ENCODE peak calls at places on chromosomes 6 and 20, in four cellular contexts. A is left ventricle myocardium inferior, P is glutamatergic neuron, V is K562. O is an unnamed sample.

GRCh38 chr6:160379464-160379863 is 31.3 kb downstream of the SLC22A3 start:
- DNase-seq in V (no peak), P (no peak), A (no peak), O (no peak)

GRCh38 chr20:39117486-39117885 is 155.3 kb downstream of the DHX35 start:
- DNase-seq in V (no peak), A (no peak), P (no peak), O (no peak)

GRCh38 chr6:142987490-142987889 is 42.5 kb upstream of the HIVEP2 start:
- DNase-seq in P (no peak), V (no peak), A (no peak), O (no peak)

GRCh38 chr20:32378461-32378860 is 20.3 kb downstream of the ASXL1 start:
- DNase-seq in A (no peak), V (no peak), P (no peak), O (no peak)

GRCh38 chr6:136483906-136484305 is 66.3 kb downstream of the MAP7 start:
- DNase-seq in V (no peak), P (no peak), A (no peak), O (no peak)

GRCh38 chr6:3612341-3613041 is 139.0 kb downstream of the PXDC1 start:
- DNase-seq in V (no peak), P (no peak), A (no peak), O (no peak)

GRCh38 chr6:87756858-87757257 is 54.8 kb upstream of the AKIRIN2 start:
- DNase-seq in A (no peak), V (peak), P (no peak), O (no peak)

GRCh38 chr6:167505782-167506181 is 180.9 kb downstream of the TTLL2 start:
- DNase-seq in A (no peak), P (no peak), V (no peak), O (no peak)

GRCh38 chr6:87736809-87737540 is 34.9 kb upstream of the AKIRIN2 start:
- DNase-seq in A (no peak), P (no peak), V (no peak), O (no peak)

GRCh38 chr20:50305636-50306477 is 115.2 kb downstream of the CEBPB start:
- DNase-seq in V (no peak), P (no peak), A (no peak), O (no peak)

GRCh38 chr6:2656460-2657064 is 94.2 kb downstream of the MYLK4 start:
- DNase-seq in V (no peak), A (no peak), P (no peak), O (no peak)

GRCh38 chr6:95518630-95519227 is 58.6 kb upstream of the MANEA start:
- DNase-seq in A (no peak), V (peak), P (no peak), O (no peak)

GRCh38 chr6:167828325-167828956 is 1.7 kb downstream of the AFDN start:
- DNase-seq in P (no peak), V (no peak), A (no peak), O (no peak)

GRCh38 chr6:48825501-48826317 is 637.3 kb downstream of the MMUT start:
- DNase-seq in P (no peak), V (no peak), A (no peak), O (no peak)

GRCh38 chr6:14035448-14035847 is 82.1 kb upstream of the CD83 start:
- DNase-seq in V (no peak), P (no peak), A (no peak), O (no peak)

GRCh38 chr20:9627219-9627618 is 112.8 kb downstream of the LAMP5 start:
- DNase-seq in V (no peak), P (no peak), A (no peak), O (no peak)

GRCh38 chr6:113858067-113858604 is 991 bp downstream of the MARCKS start:
- DNase-seq in P (peak), A (peak), V (no peak), O (peak)

GRCh38 chr20:3778976-3779375 is 2.3 kb downstream of the SPEF1 start:
- DNase-seq in V (no peak), P (no peak), A (no peak), O (no peak)

GRCh38 chr6:109485536-109485935 is 2.5 kb upstream of the ZBTB24 start:
- DNase-seq in P (no peak), V (no peak), A (no peak), O (no peak)

GRCh38 chr6:167409078-167409477 is 84.2 kb downstream of the TTLL2 start:
- DNase-seq in A (no peak), V (no peak), P (no peak), O (no peak)

GRCh38 chr6:35603326-35604202 is 85.2 kb downstream of the FKBP5 start:
- DNase-seq in P (no peak), V (no peak), A (no peak), O (no peak)

GRCh38 chr20:62134735-62135231 is 8.4 kb downstream of the PSMA7 start:
- DNase-seq in V (no peak), P (no peak), A (no peak), O (no peak)

GRCh38 chr6:49038294-49038693 is 424.8 kb downstream of the MMUT start:
- DNase-seq in V (no peak), P (no peak), A (no peak), O (no peak)

GRCh38 chr6:147043994-147044477 is 160.2 kb upstream of the STXBP5 start:
- DNase-seq in V (no peak), P (no peak), A (no peak), O (no peak)

GRCh38 chr6:152272486-152272885 is 364.7 kb downstream of the SYNE1 start:
- DNase-seq in V (no peak), A (no peak), P (no peak), O (no peak)

GRCh38 chr20:38117635-38118034 is 47.4 kb downstream of the TGM2 start:
- DNase-seq in V (no peak), P (no peak), A (no peak), O (no peak)

GRCh38 chr6:129183681-129184216 is 300.8 kb downstream of the LAMA2 start:
- DNase-seq in A (no peak), V (no peak), P (no peak), O (no peak)

GRCh38 chr20:60691966-60692615 is 560.0 kb upstream of the CDH4 start:
- DNase-seq in P (no peak), V (no peak), A (no peak), O (no peak)

GRCh38 chr20:7505152-7505834 is 435.0 kb downstream of the HAO1 start:
- DNase-seq in A (no peak), V (no peak), P (no peak), O (no peak)

GRCh38 chr6:100099189-100100074 is 105.4 kb upstream of the MCHR2 start:
- DNase-seq in P (no peak), V (no peak), A (no peak), O (no peak)

GRCh38 chr20:61192254-61192950 is 59.7 kb upstream of the CDH4 start:
- DNase-seq in A (no peak), V (no peak), P (no peak), O (no peak)

GRCh38 chr20:47785321-47785899 is at the start of gene SULF2:
- DNase-seq in V (no peak), P (peak), A (peak), O (peak)

GRCh38 chr6:128370072-128370471 is 150.3 kb downstream of the PTPRK start:
- DNase-seq in V (no peak), P (no peak), A (no peak), O (no peak)

GRCh38 chr6:41453232-41453631 is 92.9 kb upstream of the FOXP4 start:
- DNase-seq in V (no peak), A (no peak), P (no peak), O (no peak)

GRCh38 chr6:13331516-13332348 is 3.4 kb upstream of the TBC1D7 start:
- DNase-seq in P (no peak), A (no peak), V (peak), O (no peak)

GRCh38 chr6:89148016-89148750 is 2.3 kb downstream of the PM20D2 start:
- DNase-seq in A (no peak), V (no peak), P (no peak), O (no peak)

GRCh38 chr20:1335961-1336698 is 7.2 kb upstream of the SDCBP2 start:
- DNase-seq in A (no peak), P (no peak), V (no peak), O (no peak)

GRCh38 chr20:1338801-1339200 is 9.9 kb upstream of the SDCBP2 start:
- DNase-seq in A (no peak), P (no peak), V (no peak), O (no peak)

GRCh38 chr20:1337441-1337840 is 8.5 kb upstream of the SDCBP2 start:
- DNase-seq in A (no peak), V (no peak), P (no peak), O (no peak)

GRCh38 chr20:1338096-1338495 is 9.2 kb upstream of the SDCBP2 start:
- DNase-seq in V (no peak), A (no peak), P (no peak), O (no peak)

GRCh38 chr20:1336699-1337387 is 7.9 kb upstream of the SDCBP2 start:
- DNase-seq in A (peak), V (no peak), P (no peak), O (no peak)
- TF ChIP-seq CTCF in A (no peak), V (no peak), P (no peak), O (no peak)

DNA sequence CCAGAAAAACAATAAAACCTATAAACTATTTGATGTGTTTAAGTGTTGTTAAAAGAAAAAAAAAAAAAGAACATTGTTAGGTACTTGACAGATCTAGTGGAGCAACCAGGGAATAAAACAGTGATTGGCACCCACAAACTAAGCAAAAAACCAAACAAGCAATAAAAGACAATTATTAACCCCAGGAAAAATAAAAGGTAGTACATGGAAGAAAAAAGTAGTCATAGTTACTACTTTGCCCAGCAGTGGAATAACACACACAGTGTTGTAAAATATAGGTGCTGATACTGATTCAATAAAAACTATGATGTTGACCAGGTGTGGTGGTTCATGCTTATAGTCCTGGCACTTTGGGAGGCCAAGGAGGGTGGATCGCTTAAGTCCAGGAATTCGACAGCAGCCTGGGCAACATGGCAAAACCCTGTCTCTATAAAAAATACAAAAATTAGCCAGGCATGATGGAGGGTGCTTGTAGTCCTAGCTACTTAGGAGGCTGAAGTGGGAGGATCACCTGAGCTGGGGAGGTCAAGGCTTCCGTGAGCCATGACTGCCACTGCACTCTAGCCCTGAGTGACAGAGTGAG is 43.9 kb downstream of the PIGU start:
- DNase-seq in P (no peak), A (no peak), V (no peak), O (no peak)
- TF ChIP-seq CTCF in P (no peak), A (no peak), V (no peak), O (no peak)

GRCh38 chr6:34248727-34249468 is at the start of gene SMIM29:
- DNase-seq in P (peak), V (peak), A (peak), O (peak)

GRCh38 chr6:34246249-34246562 is 2.6 kb downstream of the SMIM29 start:
- DNase-seq in A (no peak), P (no peak), V (no peak), O (no peak)

GRCh38 chr6:34248198-34248726 is 544 bp downstream of the SMIM29 start:
- DNase-seq in V (peak), A (peak), P (peak), O (no peak)

GRCh38 chr6:34247481-34248197 is 1.2 kb downstream of the SMIM29 start:
- DNase-seq in V (peak), P (no peak), A (no peak), O (no peak)

GRCh38 chr6:34246563-34247391 is 2.0 kb downstream of the SMIM29 start:
- DNase-seq in A (no peak), V (peak), P (peak), O (peak)
- TF ChIP-seq CTCF in A (peak), V (peak), P (peak), O (no peak)

DNA sequence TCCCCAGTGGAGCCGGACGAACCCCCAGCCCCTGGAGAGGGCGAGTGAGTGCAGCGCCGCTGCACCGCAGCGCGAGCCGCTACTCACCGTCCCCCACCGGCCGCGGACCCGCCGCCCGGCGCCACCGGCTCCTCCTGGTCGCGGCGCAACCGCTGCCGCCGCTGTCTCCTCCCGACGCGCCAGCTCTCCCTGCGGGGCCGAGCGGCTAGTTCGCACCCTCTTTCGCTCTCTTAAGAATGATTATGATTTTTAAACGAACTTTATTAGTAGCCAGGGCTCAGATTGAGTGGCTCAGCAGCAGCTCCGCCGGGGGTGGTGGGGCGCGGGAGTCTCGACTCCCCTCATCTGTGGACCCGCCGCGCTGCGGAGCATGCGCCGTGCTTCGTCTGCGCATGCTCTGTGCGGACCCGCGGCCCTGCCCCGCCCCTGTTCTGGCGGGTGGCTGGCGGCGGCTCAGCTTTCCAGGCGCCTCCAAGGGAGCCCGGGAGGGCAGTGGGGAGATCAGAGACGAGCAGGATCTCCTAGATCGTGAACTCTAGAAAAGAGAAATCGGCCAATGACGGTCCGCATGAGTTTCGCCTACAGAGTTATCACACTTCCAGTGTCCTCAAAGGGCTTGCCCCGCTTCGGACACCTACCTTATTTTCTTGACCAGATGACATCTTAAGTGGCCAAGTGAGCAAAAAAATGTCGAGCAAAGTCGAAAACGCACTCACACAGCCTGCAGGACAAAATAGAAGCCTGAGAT is at the start of gene RAB23:
- DNase-seq in P (peak), A (peak), V (peak), O (peak)
- TF ChIP-seq CTCF in P (peak), A (peak), V (no peak), O (no peak)

GRCh38 chr20:25470045-25470444 is 62.6 kb downstream of the GINS1 start:
- DNase-seq in P (peak), A (no peak), V (peak), O (peak)
- TF ChIP-seq CTCF in P (no peak), A (peak), V (peak), O (no peak)

DNA sequence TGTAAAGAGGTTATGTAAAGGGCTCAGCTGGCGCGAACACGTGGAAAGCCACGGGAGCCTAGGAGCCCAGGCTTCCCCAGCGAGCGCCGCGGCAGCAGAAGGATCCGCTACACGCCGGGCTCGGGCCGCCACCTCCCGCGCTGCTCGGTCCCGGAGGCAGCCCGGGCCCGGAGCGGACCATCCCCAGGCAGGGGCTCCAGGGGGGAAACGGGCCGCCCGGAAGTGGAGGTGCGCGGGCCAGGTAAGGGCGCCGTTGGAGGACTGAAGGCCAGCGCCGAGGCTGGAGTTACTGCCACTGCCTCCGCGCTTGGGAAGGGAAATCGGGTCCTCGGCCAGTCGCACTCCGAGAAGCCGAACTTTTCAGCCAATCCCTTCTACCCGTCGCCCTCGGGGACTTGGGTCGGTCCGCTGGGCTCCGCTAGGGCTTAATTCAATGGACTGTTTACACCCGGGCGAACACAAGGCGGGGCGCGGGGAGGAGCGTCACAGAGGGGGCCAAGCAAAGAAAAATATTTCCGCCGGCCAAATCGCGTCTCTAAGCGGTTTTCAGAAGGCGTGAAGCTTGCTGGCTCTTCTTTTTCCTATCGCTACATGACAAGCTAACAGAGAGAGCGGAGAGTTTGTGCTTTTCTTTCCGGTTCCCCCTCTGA is 433 bp downstream of the STK35 start:
- DNase-seq in A (peak), P (peak), V (peak), O (peak)
- TF ChIP-seq CTCF in A (no peak), P (no peak), V (no peak), O (no peak)

DNA sequence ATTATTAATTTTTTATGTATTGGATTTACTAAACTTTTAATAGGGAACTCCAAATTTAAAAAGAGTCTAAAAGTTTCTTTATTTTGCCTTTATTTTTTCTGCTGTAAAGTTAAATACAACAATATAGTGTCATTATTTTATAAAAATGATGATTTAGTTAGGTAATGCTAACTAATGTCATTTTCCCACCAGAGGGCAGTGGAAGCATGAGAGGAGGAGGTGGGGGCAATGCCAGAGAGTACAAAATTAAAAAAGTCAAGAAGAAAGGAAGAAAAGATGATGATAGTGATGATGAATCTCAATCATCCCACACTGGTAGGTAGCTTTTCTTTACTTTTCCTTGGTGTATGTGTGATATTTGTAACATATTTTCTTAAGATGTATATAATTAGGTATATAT is 20.2 kb upstream of the FHL5 start:
- DNase-seq in A (no peak), P (no peak), V (peak), O (no peak)
- TF ChIP-seq CTCF in A (peak), P (peak), V (no peak), O (no peak)

GRCh38 chr20:57583289-57584257 is 22.7 kb downstream of the PCK1 start:
- DNase-seq in V (no peak), A (no peak), P (no peak), O (no peak)
- TF ChIP-seq CTCF in V (no peak), A (no peak), P (no peak), O (peak)

GRCh38 chr6:105452376-105452775 is 49.5 kb upstream of the PREP start:
- DNase-seq in A (no peak), V (no peak), P (no peak), O (no peak)
- TF ChIP-seq CTCF in A (no peak), V (no peak), P (no peak), O (no peak)

GRCh38 chr6:72246926-72247325 is 360.6 kb downstream of the RIMS1 start:
- DNase-seq in V (peak), A (no peak), P (no peak), O (no peak)
- TF ChIP-seq CTCF in V (no peak), A (no peak), P (no peak), O (no peak)

O was measured in endothelial cell.